ENCODE peak calls at places on chromosomes 11 and 22, in four cellular contexts. One of them, this sample, is unnamed.

GRCh38 chr11:61075891-61076290 is 26.4 kb upstream of the CD5 start:
- DNase-seq in NAMALWA: no peak
- DNase-seq in SK-N-SH: no peak
- DNase-seq in stimulated activated CD4-positive, alpha-beta T cell treated with anti-CD3 and anti-CD28 coated beads, Interleukin-4, amount 100 ng/mL, for 48 hours: no peak
- DNase-seq in this sample: peak; percentile 82

GRCh38 chr11:10401275-10401674 is 53.8 kb upstream of the AMPD3 start:
- DNase-seq in NAMALWA: no peak
- DNase-seq in stimulated activated CD4-positive, alpha-beta T cell treated with anti-CD3 and anti-CD28 coated beads, Interleukin-4, amount 100 ng/mL, for 48 hours: no peak
- DNase-seq in SK-N-SH: peak; percentile 16
- DNase-seq in this sample: no peak

GRCh38 chr22:22595001-22595835 is 36.2 kb upstream of the PRAME start:
- DNase-seq in stimulated activated CD4-positive, alpha-beta T cell treated with anti-CD3 and anti-CD28 coated beads, Interleukin-4, amount 100 ng/mL, for 48 hours: no peak
- DNase-seq in NAMALWA: no peak
- DNase-seq in SK-N-SH: no peak
- DNase-seq in this sample: no peak

GRCh38 chr22:19330865-19331418 is 39.4 kb upstream of the CLTCL1 start:
- DNase-seq in SK-N-SH: no peak
- DNase-seq in NAMALWA: no peak
- DNase-seq in stimulated activated CD4-positive, alpha-beta T cell treated with anti-CD3 and anti-CD28 coated beads, Interleukin-4, amount 100 ng/mL, for 48 hours: no peak
- DNase-seq in this sample: no peak

GRCh38 chr11:35566885-35567284 is 41.5 kb upstream of the PAMR1 start:
- DNase-seq in stimulated activated CD4-positive, alpha-beta T cell treated with anti-CD3 and anti-CD28 coated beads, Interleukin-4, amount 100 ng/mL, for 48 hours: no peak
- DNase-seq in NAMALWA: no peak
- DNase-seq in SK-N-SH: no peak
- DNase-seq in this sample: no peak

GRCh38 chr22:43823353-43823908 is 11.3 kb upstream of the EFCAB6 start:
- DNase-seq in SK-N-SH: no peak
- DNase-seq in NAMALWA: no peak
- DNase-seq in stimulated activated CD4-positive, alpha-beta T cell treated with anti-CD3 and anti-CD28 coated beads, Interleukin-4, amount 100 ng/mL, for 48 hours: no peak
- DNase-seq in this sample: no peak

GRCh38 chr22:35065796-35066218 is at the start of gene ISX:
- DNase-seq in NAMALWA: no peak
- DNase-seq in SK-N-SH: no peak
- DNase-seq in stimulated activated CD4-positive, alpha-beta T cell treated with anti-CD3 and anti-CD28 coated beads, Interleukin-4, amount 100 ng/mL, for 48 hours: no peak
- DNase-seq in this sample: no peak

GRCh38 chr11:128800871-128801417 is 66.2 kb downstream of the KCNJ1 start:
- DNase-seq in stimulated activated CD4-positive, alpha-beta T cell treated with anti-CD3 and anti-CD28 coated beads, Interleukin-4, amount 100 ng/mL, for 48 hours: no peak
- DNase-seq in NAMALWA: no peak
- DNase-seq in SK-N-SH: no peak
- DNase-seq in this sample: no peak

GRCh38 chr11:33747969-33748368 is 11.7 kb upstream of the CD59 start:
- DNase-seq in SK-N-SH: no peak
- DNase-seq in stimulated activated CD4-positive, alpha-beta T cell treated with anti-CD3 and anti-CD28 coated beads, Interleukin-4, amount 100 ng/mL, for 48 hours: no peak
- DNase-seq in NAMALWA: no peak
- DNase-seq in this sample: no peak

GRCh38 chr11:288328-289144 is at the start of gene PGGHG:
- DNase-seq in NAMALWA: peak; percentile 36
- DNase-seq in stimulated activated CD4-positive, alpha-beta T cell treated with anti-CD3 and anti-CD28 coated beads, Interleukin-4, amount 100 ng/mL, for 48 hours: no peak
- DNase-seq in SK-N-SH: peak; percentile 95
- DNase-seq in this sample: peak; percentile 35

GRCh38 chr11:84800755-84801346 is 826.3 kb downstream of the DLG2 start:
- DNase-seq in SK-N-SH: peak; percentile 12
- DNase-seq in NAMALWA: no peak
- DNase-seq in stimulated activated CD4-positive, alpha-beta T cell treated with anti-CD3 and anti-CD28 coated beads, Interleukin-4, amount 100 ng/mL, for 48 hours: no peak
- DNase-seq in this sample: peak; percentile 4

GRCh38 chr11:69443968-69444364 is 37.5 kb upstream of the LINC01488 start:
- DNase-seq in stimulated activated CD4-positive, alpha-beta T cell treated with anti-CD3 and anti-CD28 coated beads, Interleukin-4, amount 100 ng/mL, for 48 hours: no peak
- DNase-seq in NAMALWA: no peak
- DNase-seq in SK-N-SH: no peak
- DNase-seq in this sample: peak; percentile 49

GRCh38 chr11:94049351-94049750 is 28.2 kb downstream of the HEPHL1 start:
- DNase-seq in stimulated activated CD4-positive, alpha-beta T cell treated with anti-CD3 and anti-CD28 coated beads, Interleukin-4, amount 100 ng/mL, for 48 hours: no peak
- DNase-seq in SK-N-SH: no peak
- DNase-seq in NAMALWA: no peak
- DNase-seq in this sample: no peak

GRCh38 chr22:42177891-42178336 is 47.3 kb upstream of the CYP2D6 start:
- DNase-seq in stimulated activated CD4-positive, alpha-beta T cell treated with anti-CD3 and anti-CD28 coated beads, Interleukin-4, amount 100 ng/mL, for 48 hours: no peak
- DNase-seq in NAMALWA: no peak
- DNase-seq in SK-N-SH: no peak
- DNase-seq in this sample: no peak